ENCODE peak calls at places on chromosomes 4 and X, in ten cellular contexts. T is HCT116, V is progenitor cell of endocrine pancreas, I is dorsolateral prefrontal cortex, O is prostate gland, E is IMR-90, Q is mammary epithelial cell, S is fibroblast of pulmonary artery, P is AG04450, L is sigmoid colon. N is an unnamed sample.

GRCh38 chrX:49284212-49284611 is 14.6 kb downstream of the PPP1R3F start:
- DNase-seq in T (no peak), V (no peak), I (no peak), O (no peak), E (no peak), Q (no peak), S (no peak), P (no peak), L (no peak), N (no peak)

GRCh38 chrX:7093305-7093704 is 54.2 kb upstream of the STS start:
- DNase-seq in T (no peak), V (no peak), I (no peak), O (no peak), E (no peak), Q (no peak), S (no peak), P (no peak), L (no peak), N (no peak)

GRCh38 chrX:57871463-57871862 is 38.8 kb downstream of the ZXDA start:
- DNase-seq in T (no peak), V (no peak), I (no peak), O (no peak), E (no peak), Q (no peak), S (no peak), P (no peak), L (no peak), N (no peak)

GRCh38 chr4:34619531-34620109 is 1624.7 kb downstream of the ARAP2 start:
- DNase-seq in T (no peak), V (no peak), I (no peak), O (no peak), E (no peak), Q (no peak), S (peak; percentile 17), P (no peak), L (no peak), N (no peak)

GRCh38 chrX:47484885-47485284 is 1.9 kb upstream of the ZNF41 start:
- DNase-seq in T (no peak), V (no peak), I (no peak), O (no peak), E (no peak), Q (no peak), S (no peak), P (no peak), L (peak; percentile 11), N (no peak)

GRCh38 chr4:153131478-153132069 is 72.7 kb upstream of the TRIM2 start:
- DNase-seq in T (no peak), V (no peak), I (peak; percentile 39), O (no peak), E (no peak), Q (no peak), S (peak; percentile 3), P (no peak), L (no peak), N (no peak)

GRCh38 chrX:10043386-10043785 is 76.2 kb downstream of the CLDN34 start:
- DNase-seq in T (no peak), V (no peak), I (no peak), O (no peak), E (no peak), Q (no peak), S (no peak), P (no peak), L (no peak), N (no peak)

GRCh38 chrX:41382699-41383645 is 49.0 kb downstream of the DDX3X start:
- DNase-seq in T (peak; percentile 6), V (no peak), I (no peak), O (no peak), E (peak; percentile 34), Q (no peak), S (peak; percentile 63), P (no peak), L (no peak), N (no peak)

GRCh38 chr4:36280555-36280954 is 861 bp upstream of the DTHD1 start:
- DNase-seq in T (no peak), V (no peak), I (no peak), O (peak; percentile 7), E (no peak), Q (peak; percentile 60), S (no peak), P (no peak), L (no peak), N (no peak)

GRCh38 chr4:184506527-184507121 is 32.3 kb upstream of the IRF2 start:
- DNase-seq in T (no peak), V (no peak), I (no peak), O (no peak), E (no peak), Q (no peak), S (no peak), P (no peak), L (no peak), N (peak; percentile 15)

GRCh38 chrX:105038672-105039328 is 181.7 kb downstream of the TEX13A start:
- DNase-seq in T (no peak), V (no peak), I (no peak), O (no peak), E (no peak), Q (no peak), S (no peak), P (no peak), L (no peak), N (no peak)

GRCh38 chr4:15938182-15938581 is 358 bp downstream of the FGFBP1 start:
- DNase-seq in T (peak; percentile 34), V (no peak), I (no peak), O (peak; percentile 68), E (no peak), Q (peak; percentile 85), S (no peak), P (no peak), L (no peak), N (no peak)

GRCh38 chr4:110589297-110589696 is 33.6 kb downstream of the PITX2 start:
- DNase-seq in T (no peak), V (no peak), I (no peak), O (no peak), E (peak; percentile 11), Q (no peak), S (peak; percentile 19), P (no peak), L (no peak), N (no peak)

GRCh38 chr4:25146076-25146475 is 14.2 kb downstream of the SEPSECS start:
- DNase-seq in T (no peak), V (no peak), I (no peak), O (no peak), E (no peak), Q (no peak), S (no peak), P (no peak), L (no peak), N (no peak)

GRCh38 chr4:25141592-25141991 is 18.7 kb downstream of the SEPSECS start:
- DNase-seq in T (no peak), V (no peak), I (no peak), O (no peak), E (no peak), Q (no peak), S (no peak), P (no peak), L (no peak), N (no peak)

GRCh38 chr4:25142468-25142867 is 17.8 kb downstream of the SEPSECS start:
- DNase-seq in T (no peak), V (no peak), I (no peak), O (no peak), E (no peak), Q (no peak), S (no peak), P (no peak), L (no peak), N (no peak)

GRCh38 chr4:25144870-25145481 is 15.3 kb downstream of the SEPSECS start:
- DNase-seq in T (peak; percentile 24), V (no peak), I (no peak), O (no peak), E (peak; percentile 21), Q (no peak), S (peak; percentile 57), P (no peak), L (no peak), N (no peak)
- TF ChIP-seq CTCF in T (peak; percentile 31), V (peak; percentile 70), I (peak; percentile 62), O (peak; percentile 61), E (peak; percentile 57), Q (peak; percentile 67), S (peak; percentile 72), P (peak; percentile 75), L (peak; percentile 31), N (peak; percentile 67)

DNA sequence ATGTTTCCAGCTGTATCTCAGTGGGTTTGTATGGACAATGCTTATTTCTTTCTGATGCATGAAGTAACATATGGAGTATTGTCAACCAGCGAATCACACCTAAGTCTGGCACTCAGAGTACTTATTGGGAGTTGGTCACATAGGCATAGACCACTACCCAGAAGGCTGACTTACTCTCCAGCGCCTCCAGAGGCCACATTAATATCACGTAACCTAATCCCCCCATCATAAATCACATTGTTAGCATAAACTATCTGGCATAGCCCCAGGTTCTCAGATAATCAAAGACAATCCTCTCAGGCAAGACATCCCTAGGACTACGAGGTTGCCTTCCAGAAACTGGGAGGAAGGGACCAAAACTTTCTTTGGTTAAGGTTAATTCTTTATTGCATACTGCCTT is 560.5 kb upstream of the PABPC4L start:
- DNase-seq in T (no peak), V (no peak), I (no peak), O (no peak), E (no peak), Q (no peak), S (no peak), P (no peak), L (no peak), N (no peak)
- TF ChIP-seq CTCF in T (no peak), V (no peak), I (no peak), O (no peak), E (no peak), Q (no peak), S (no peak), P (peak; percentile 6), L (no peak), N (no peak)

DNA sequence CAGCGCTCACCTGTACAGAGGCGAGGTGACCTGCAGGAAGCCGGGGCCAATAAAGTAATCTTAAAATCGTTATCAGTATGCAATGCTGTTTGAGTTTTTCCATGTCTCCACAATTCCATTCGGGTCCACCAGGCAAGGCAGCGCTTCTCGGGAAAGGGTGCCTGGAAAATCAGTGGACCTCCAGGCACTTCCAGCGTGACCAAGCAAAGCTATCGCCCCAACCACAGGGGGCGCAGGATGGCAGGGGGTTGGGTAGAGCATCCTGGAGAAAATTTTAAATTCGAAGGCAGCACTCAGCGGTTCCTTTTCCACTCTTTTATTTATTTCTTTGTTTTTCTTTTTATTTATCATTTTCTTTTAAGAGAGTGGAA is 5.4 kb upstream of the SOX3 start:
- DNase-seq in T (no peak), V (no peak), I (no peak), O (no peak), E (no peak), Q (no peak), S (no peak), P (no peak), L (no peak), N (no peak)
- TF ChIP-seq CTCF in T (no peak), V (peak; percentile 49), I (no peak), O (no peak), E (no peak), Q (no peak), S (no peak), P (no peak), L (no peak), N (peak; percentile 44)

DNA sequence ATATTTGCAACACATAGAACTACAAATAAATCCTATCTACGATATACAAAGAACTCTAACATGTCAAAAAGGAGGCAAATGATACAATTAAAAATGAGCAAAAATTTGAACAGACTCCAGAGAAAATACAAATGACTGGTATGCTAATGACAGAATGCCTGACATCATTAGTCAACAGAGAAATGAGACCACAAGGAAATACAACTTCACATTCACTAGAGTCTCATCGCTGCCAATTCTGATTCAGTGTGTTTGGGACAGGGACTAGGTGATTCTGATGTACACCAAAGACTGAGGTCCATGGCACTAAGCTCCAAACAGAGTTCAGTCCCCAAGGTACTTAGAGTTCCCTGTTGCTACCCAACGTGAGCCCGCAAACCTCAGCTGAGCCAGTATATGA is 23.4 kb downstream of the SLC2A9 start:
- DNase-seq in T (no peak), V (no peak), I (no peak), O (no peak), E (no peak), Q (no peak), S (no peak), P (no peak), L (peak; percentile 4), N (no peak)
- TF ChIP-seq CTCF in T (no peak), V (no peak), I (no peak), O (no peak), E (no peak), Q (no peak), S (no peak), P (no peak), L (no peak), N (no peak)

N was measured in endothelial cell.